ENCODE peak calls at places on chromosomes 11 and 22, in seven cellular contexts. N, K, V, E, L, I and S are unnamed samples.

GRCh38 chr11:20467458-20468185 is 80.1 kb downstream of the PRMT3 start:
- DNase-seq in N (no peak), K (no peak), V (no peak), E (no peak), L (no peak), I (no peak), S (no peak)

GRCh38 chr11:61632096-61632495 is 48.1 kb upstream of the DAGLA start:
- DNase-seq in N (no peak), K (no peak), V (no peak), E (no peak), L (no peak), I (peak; percentile 51), S (no peak)

GRCh38 chr11:118898400-118899295 is 15.0 kb downstream of the CXCR5 start:
- DNase-seq in N (no peak), K (no peak), V (no peak), E (no peak), L (no peak), I (no peak), S (no peak)

GRCh38 chr22:27734066-27734465 is 67.5 kb downstream of the MN1 start:
- DNase-seq in N (no peak), K (no peak), V (no peak), E (no peak), L (no peak), I (no peak), S (no peak)

GRCh38 chr22:42720263-42721044 is at the start of gene A4GALT:
- DNase-seq in N (peak; percentile 4), K (no peak), V (no peak), E (no peak), L (no peak), I (peak; percentile 62), S (no peak)

GRCh38 chr22:30290679-30291333 is 1.5 kb upstream of the CASTOR1 start:
- DNase-seq in N (no peak), K (no peak), V (no peak), E (no peak), L (peak; percentile 97), I (no peak), S (peak; percentile 25)

GRCh38 chr11:44968510-44968909 is 17.8 kb upstream of the TP53I11 start:
- DNase-seq in N (no peak), K (no peak), V (no peak), E (no peak), L (no peak), I (no peak), S (no peak)

GRCh38 chr11:12187399-12187798 is 77.0 kb downstream of the MICAL2 start:
- DNase-seq in N (no peak), K (no peak), V (no peak), E (no peak), L (peak; percentile 86), I (no peak), S (no peak)

GRCh38 chr11:72631806-72632731 is 42.2 kb downstream of the PDE2A start:
- DNase-seq in N (no peak), K (no peak), V (no peak), E (no peak), L (no peak), I (no peak), S (no peak)

GRCh38 chr11:35677904-35678303 is 15.3 kb downstream of the TRIM44 start:
- DNase-seq in N (no peak), K (no peak), V (no peak), E (no peak), L (no peak), I (no peak), S (no peak)

GRCh38 chr11:129247129-129247528 is 55.0 kb upstream of the ARHGAP32 start:
- DNase-seq in N (no peak), K (no peak), V (no peak), E (no peak), L (no peak), I (no peak), S (peak; percentile 12)

GRCh38 chr11:115874843-115875242 is 370.6 kb upstream of the CADM1 start:
- DNase-seq in N (no peak), K (no peak), V (no peak), E (no peak), L (no peak), I (no peak), S (no peak)

GRCh38 chr11:85961930-85962363 is 106.8 kb downstream of the CCDC83 start:
- DNase-seq in N (no peak), K (no peak), V (no peak), E (no peak), L (peak; percentile 40), I (no peak), S (no peak)

GRCh38 chr11:46900091-46900746 is 18.1 kb downstream of the LRP4 start:
- DNase-seq in N (no peak), K (no peak), V (no peak), E (no peak), L (no peak), I (no peak), S (no peak)

GRCh38 chr11:64371201-64371600 is 12.2 kb downstream of the RPS6KA4 start:
- DNase-seq in N (no peak), K (no peak), V (no peak), E (no peak), L (no peak), I (no peak), S (no peak)

GRCh38 chr22:36770116-36770945 is 5.6 kb downstream of the IFT27 start:
- DNase-seq in N (no peak), K (no peak), V (no peak), E (no peak), L (no peak), I (peak; percentile 41), S (no peak)

GRCh38 chr11:29025001-29025400 is 916.8 kb downstream of the METTL15 start:
- DNase-seq in N (no peak), K (no peak), V (no peak), E (no peak), L (no peak), I (no peak), S (no peak)

GRCh38 chr22:19122752-19123492 is 710 bp upstream of the DGCR2 start:
- DNase-seq in N (no peak), K (no peak), V (no peak), E (no peak), L (no peak), I (no peak), S (no peak)

GRCh38 chr22:27879923-27880322 is 39.1 kb downstream of the PITPNB start:
- DNase-seq in N (no peak), K (no peak), V (no peak), E (peak; percentile 13), L (peak; percentile 50), I (peak; percentile 29), S (no peak)

GRCh38 chr11:116501728-116502127 is 271.1 kb downstream of the BUD13 start:
- DNase-seq in N (no peak), K (no peak), V (no peak), E (no peak), L (no peak), I (no peak), S (no peak)

GRCh38 chr11:118205979-118206611 is 18.7 kb downstream of the JAML start:
- DNase-seq in N (no peak), K (no peak), V (no peak), E (no peak), L (no peak), I (no peak), S (no peak)

GRCh38 chr11:111938687-111939160 is 1.6 kb downstream of the DIXDC1 start:
- DNase-seq in N (no peak), K (no peak), V (peak; percentile 15), E (no peak), L (peak; percentile 82), I (peak; percentile 14), S (no peak)